ENCODE peak calls at places on chromosomes 1 and 21, in eight cellular contexts. G, X, V, S, W, I, O and M are unnamed samples.

GRCh38 chr1:56453016-56453721 is 126.2 kb downstream of the PLPP3 start:
- DNase-seq in S (no peak), O (no peak), I (no peak), W (peak; percentile 83), V (no peak), G (peak; percentile 23), X (no peak), M (no peak)

GRCh38 chr21:37863842-37864241 is 52.4 kb downstream of the KCNJ6 start:
- DNase-seq in G (no peak), I (no peak), W (no peak), O (no peak), S (no peak), X (peak; percentile 40), V (no peak), M (no peak)

GRCh38 chr1:63991685-63992084 is 211.7 kb upstream of the UBE2U start:
- DNase-seq in S (no peak), W (no peak), I (no peak), X (no peak), G (no peak), V (no peak), O (no peak), M (no peak)

GRCh38 chr1:90836345-90836679 is 119.2 kb upstream of the BARHL2 start:
- DNase-seq in G (no peak), I (no peak), X (no peak), O (no peak), W (no peak), S (no peak), V (no peak), M (no peak)

GRCh38 chr1:7633521-7634245 is 137.4 kb upstream of the VAMP3 start:
- DNase-seq in S (peak; percentile 89), G (no peak), O (no peak), I (no peak), W (no peak), V (no peak), X (no peak), M (no peak)

GRCh38 chr1:159163609-159164008 is 7.8 kb upstream of the CADM3 start:
- DNase-seq in O (no peak), X (no peak), S (no peak), I (no peak), W (no peak), V (no peak), G (peak; percentile 26), M (no peak)

GRCh38 chr1:243974451-243975292 is 76.4 kb upstream of the ZBTB18 start:
- DNase-seq in I (no peak), W (no peak), O (no peak), G (peak; percentile 31), X (no peak), V (peak; percentile 32), S (no peak), M (no peak)

GRCh38 chr1:116545359-116545705 is 25.5 kb downstream of the CD58 start:
- DNase-seq in S (no peak), O (no peak), W (no peak), G (no peak), X (no peak), I (no peak), V (no peak), M (no peak)

GRCh38 chr1:187862506-187862905 is 1033.8 kb downstream of the PLA2G4A start:
- DNase-seq in I (no peak), S (no peak), V (peak; percentile 82), O (no peak), X (no peak), W (no peak), G (no peak), M (no peak)

GRCh38 chr1:113860891-113861290 is 10.6 kb downstream of the PTPN22 start:
- DNase-seq in G (no peak), W (no peak), V (peak; percentile 56), I (no peak), S (no peak), O (peak; percentile 61), X (peak; percentile 69), M (no peak)

GRCh38 chr1:56968878-56969495 is 3.2 kb upstream of the C8B start:
- DNase-seq in O (no peak), G (no peak), I (no peak), S (no peak), W (no peak), X (no peak), V (peak; percentile 66), M (no peak)

GRCh38 chr1:180975551-180975950 is 47.1 kb downstream of the STX6 start:
- DNase-seq in I (no peak), S (no peak), O (no peak), W (no peak), V (no peak), G (no peak), X (no peak), M (peak; percentile 86)

GRCh38 chr1:109827466-109827865 is 63.7 kb upstream of the EPS8L3 start:
- DNase-seq in O (no peak), V (peak; percentile 38), G (no peak), S (no peak), W (no peak), I (no peak), X (peak; percentile 57), M (no peak)

GRCh38 chr21:33884361-33885157 is 31.0 kb downstream of the ATP5PO start:
- DNase-seq in G (no peak), V (no peak), O (no peak), W (peak; percentile 34), I (no peak), X (no peak), S (peak; percentile 81), M (no peak)

GRCh38 chr1:156524481-156524869 is 23.9 kb upstream of the MEF2D start:
- DNase-seq in V (no peak), W (no peak), G (no peak), I (no peak), X (no peak), S (no peak), O (no peak), M (peak; percentile 52)

GRCh38 chr1:16146888-16147614 is 8.8 kb downstream of the EPHA2 start:
- DNase-seq in W (no peak), O (no peak), S (no peak), X (peak; percentile 70), V (no peak), I (no peak), G (peak; percentile 93), M (no peak)

GRCh38 chr1:24935196-24935526 is 5.1 kb upstream of the RUNX3 start:
- DNase-seq in S (no peak), V (no peak), O (no peak), I (no peak), X (no peak), W (peak; percentile 46), G (no peak), M (no peak)

GRCh38 chr1:201715801-201716741 is 112.9 kb upstream of the IPO9 start:
- DNase-seq in G (no peak), I (no peak), S (no peak), W (peak; percentile 67), O (no peak), V (no peak), X (no peak), M (peak; percentile 36)

GRCh38 chr1:101567582-101568189 is 330.9 kb downstream of the S1PR1 start:
- DNase-seq in W (no peak), G (peak; percentile 51), O (no peak), V (peak; percentile 56), S (peak; percentile 11), X (peak; percentile 25), I (peak; percentile 1), M (peak; percentile 12)

GRCh38 chr1:200062143-200062542 is 34.6 kb downstream of the NR5A2 start:
- DNase-seq in S (no peak), V (no peak), X (no peak), O (no peak), G (no peak), W (no peak), I (no peak), M (no peak)

GRCh38 chr1:40784771-40785151 is 1.2 kb downstream of the KCNQ4 start:
- DNase-seq in O (no peak), W (no peak), G (no peak), V (no peak), I (no peak), S (peak; percentile 44), X (no peak), M (no peak)